ENCODE peak calls at places on chromosomes 13 and 19, in five cellular contexts. V, Z, N, I and Y are unnamed samples.
A peak's percentile ranks its signal among the peaks of the same experiment; 100 is the strongest.

GRCh38 chr13:80047406-80047805 is 293.5 kb downstream of the SPRY2 start:
- DNase-seq in N (no peak), I (no peak), Z (no peak), V (no peak), Y (no peak)

GRCh38 chr13:73778242-73778864 is 355.9 kb downstream of the KLF12 start:
- DNase-seq in I (no peak), N (no peak), V (no peak), Z (no peak), Y (no peak)

GRCh38 chr19:4802711-4803110 is 11.2 kb downstream of the FEM1A start:
- DNase-seq in N (no peak), Z (no peak), V (no peak), I (no peak), Y (no peak)

GRCh38 chr19:17753976-17754375 is 2.7 kb downstream of the FCHO1 start:
- DNase-seq in N (no peak), Z (no peak), I (no peak), V (no peak), Y (no peak)

GRCh38 chr19:40317338-40317737 is 30.9 kb downstream of the C19orf47 start:
- DNase-seq in N (no peak), I (no peak), V (no peak), Z (no peak), Y (no peak)

GRCh38 chr19:52115526-52116053 is 20.0 kb upstream of the ZNF841 start:
- DNase-seq in Z (no peak), V (no peak), N (no peak), I (no peak), Y (no peak)

GRCh38 chr13:97307882-97308624 is 85.9 kb downstream of the MBNL2 start:
- DNase-seq in V (no peak), Z (peak; percentile 33), N (no peak), I (peak; percentile 50), Y (peak; percentile 26)

GRCh38 chr13:95641291-95641811 is 3.2 kb downstream of the DZIP1 start:
- DNase-seq in V (peak; percentile 18), Z (no peak), I (no peak), N (no peak), Y (no peak)

GRCh38 chr19:41889896-41890295 is 6.9 kb downstream of the ARHGEF1 start:
- DNase-seq in I (no peak), N (no peak), Z (no peak), V (no peak), Y (no peak)

GRCh38 chr13:108859202-108860012 is 230.0 kb downstream of the MYO16 start:
- DNase-seq in Z (no peak), I (no peak), N (no peak), V (no peak), Y (no peak)

GRCh38 chr13:101415358-101416174 is 742 bp downstream of the NALCN start:
- DNase-seq in N (no peak), I (no peak), V (no peak), Z (no peak), Y (no peak)

GRCh38 chr19:42088471-42089190 is 12.7 kb downstream of the ZNF574 start:
- DNase-seq in I (no peak), N (no peak), V (no peak), Z (no peak), Y (peak; percentile 78)

GRCh38 chr19:46850228-46851203 is at the start of gene AP2S1:
- DNase-seq in V (peak; percentile 98), N (peak; percentile 94), I (peak; percentile 99), Z (peak; percentile 91), Y (peak; percentile 59)

GRCh38 chr19:19543101-19543500 is 5.0 kb downstream of the CILP2 start:
- DNase-seq in V (no peak), N (no peak), I (no peak), Z (no peak), Y (no peak)

GRCh38 chr13:113661506-113661905 is 3.5 kb upstream of the ATP4B start:
- DNase-seq in I (no peak), V (no peak), Z (no peak), N (no peak), Y (no peak)

GRCh38 chr19:793775-794174 is 3.5 kb upstream of the PTBP1 start:
- DNase-seq in I (no peak), V (no peak), N (no peak), Z (no peak), Y (no peak)

GRCh38 chr13:22110368-22110767 is 439.5 kb downstream of the FGF9 start:
- DNase-seq in V (no peak), N (no peak), I (no peak), Z (no peak), Y (no peak)

GRCh38 chr13:107568181-107568580 is 647.2 kb downstream of the LIG4 start:
- DNase-seq in Z (no peak), V (no peak), I (no peak), N (no peak), Y (no peak)

GRCh38 chr13:41458187-41458938 is 1.0 kb downstream of the RGCC start:
- DNase-seq in V (no peak), N (peak; percentile 53), Z (no peak), I (no peak), Y (no peak)

GRCh38 chr13:75399168-75399878 is 82.6 kb downstream of the TBC1D4 start:
- DNase-seq in I (no peak), V (no peak), Z (no peak), N (no peak), Y (no peak)

GRCh38 chr19:45558399-45558878 is 26.2 kb downstream of the OPA3 start:
- DNase-seq in Z (no peak), I (peak; percentile 81), V (no peak), N (peak; percentile 56), Y (no peak)

GRCh38 chr13:91647361-91647970 is 249.0 kb downstream of the GPC5 start:
- DNase-seq in V (no peak), I (no peak), Z (no peak), N (no peak), Y (peak; percentile 23)

GRCh38 chr13:113656831-113657671 is 947 bp downstream of the ATP4B start:
- DNase-seq in N (peak; percentile 25), V (no peak), Z (peak; percentile 4), I (no peak), Y (no peak)

GRCh38 chr13:59906413-59907027 is 257.2 kb downstream of the DIAPH3 start:
- DNase-seq in Z (no peak), V (no peak), N (no peak), I (no peak), Y (no peak)

GRCh38 chr13:82898625-82899024 is 983.6 kb downstream of the SLITRK1 start:
- DNase-seq in Z (no peak), I (no peak), N (no peak), V (no peak), Y (no peak)

GRCh38 chr13:82654851-82655517 is 1227.3 kb downstream of the SLITRK1 start:
- DNase-seq in N (no peak), I (no peak), Z (peak; percentile 74), V (peak; percentile 32), Y (peak; percentile 9)

DNA sequence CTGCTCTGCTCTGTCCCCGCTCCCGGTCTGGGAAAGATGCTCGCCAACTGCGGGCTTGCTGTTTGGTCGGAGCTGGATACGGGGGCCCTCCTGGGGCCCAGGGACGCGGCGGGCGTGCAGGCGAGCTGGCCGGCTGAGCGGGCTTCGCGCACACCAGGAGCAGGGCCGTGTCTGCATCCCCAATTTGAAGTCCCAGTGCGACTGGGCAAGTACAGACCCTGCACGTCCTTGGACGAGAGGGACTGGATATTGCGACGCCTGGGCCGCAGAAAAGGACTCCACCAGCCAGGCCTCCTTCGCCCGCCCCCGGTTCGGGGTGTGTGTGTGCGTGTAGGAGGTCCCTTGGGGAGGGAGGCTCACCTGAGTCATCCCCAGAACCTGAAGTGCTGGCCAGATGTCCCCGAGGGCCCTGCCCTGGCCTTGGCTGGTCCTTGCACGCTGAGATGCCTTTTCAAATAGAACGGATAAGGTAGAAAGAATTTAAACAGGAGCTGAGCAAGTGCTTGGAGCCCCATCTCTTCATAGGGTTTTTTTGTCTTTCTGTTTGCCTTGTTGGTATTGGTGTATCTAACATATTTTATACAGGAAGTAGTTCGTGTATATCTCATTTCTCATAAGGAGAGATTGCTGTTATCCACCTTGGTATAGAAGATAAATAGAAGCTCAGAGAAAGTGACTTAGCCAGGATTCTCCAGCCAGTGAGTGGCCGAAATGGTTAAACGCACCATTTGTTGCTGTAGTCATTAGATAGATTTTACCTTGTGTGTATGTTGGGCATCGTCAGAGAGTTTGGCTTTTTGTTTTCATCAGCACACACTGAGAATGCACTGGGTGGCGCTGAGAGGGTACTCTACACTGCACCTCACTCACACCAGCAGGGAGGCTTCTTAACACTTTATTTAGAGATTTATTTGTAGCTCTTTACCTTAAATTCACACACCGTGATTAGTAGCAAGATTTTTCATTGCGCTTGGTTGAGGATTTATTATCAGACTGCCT is 1.1 kb downstream of the NAXD start:
- DNase-seq in I (peak; percentile 33), V (peak; percentile 60), Z (no peak), N (peak; percentile 55), Y (peak; percentile 85)
- TF ChIP-seq POLR2A in I (no peak), V (no peak), Z (no peak), N (no peak), Y (no peak)

DNA sequence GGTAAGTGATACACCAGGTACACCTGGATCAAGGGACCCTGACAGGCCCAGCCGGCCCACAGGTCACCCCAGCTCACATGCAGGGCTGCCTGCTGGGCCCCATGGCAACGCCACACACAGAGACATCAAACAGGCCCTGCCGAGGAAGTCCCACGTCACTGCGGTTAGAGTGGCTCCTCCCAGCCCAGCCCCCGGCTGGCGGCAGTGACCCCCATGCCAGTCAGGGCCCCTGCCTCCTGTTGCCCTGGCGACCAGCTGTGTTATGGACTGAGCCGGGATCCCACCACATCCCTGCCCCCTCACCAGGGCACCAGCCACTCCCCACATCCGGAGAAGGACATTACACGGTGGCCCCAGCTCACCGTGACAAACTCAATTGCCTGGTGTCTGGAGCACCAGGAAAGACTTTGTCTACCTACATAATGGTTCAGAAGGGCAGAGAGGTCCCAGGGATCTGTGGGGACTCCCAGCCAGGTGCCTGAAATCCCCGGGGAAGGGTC is 30.4 kb upstream of the NANOS3 start:
- DNase-seq in I (peak; percentile 78), V (peak; percentile 79), Z (peak; percentile 60), N (peak; percentile 88), Y (peak; percentile 94)
- TF ChIP-seq POLR2A in I (peak; percentile 18), V (no peak), Z (no peak), N (no peak), Y (peak; percentile 17)

GRCh38 chr19:13102666-13103584 is at the start of gene LYL1:
- DNase-seq in I (no peak), Z (no peak), V (peak; percentile 75), N (peak; percentile 86), Y (no peak)
- TF ChIP-seq POLR2A in I (no peak), Z (no peak), V (no peak), N (no peak), Y (no peak)

GRCh38 chr19:29644179-29644578 is 21.1 kb upstream of the PLEKHF1 start:
- DNase-seq in I (no peak), N (no peak), V (no peak), Z (no peak), Y (no peak)

GRCh38 chr19:29645911-29646310 is 19.4 kb upstream of the PLEKHF1 start:
- DNase-seq in N (peak; percentile 77), I (no peak), V (peak; percentile 43), Z (no peak), Y (no peak)

GRCh38 chr19:29641597-29641996 is 23.7 kb upstream of the PLEKHF1 start:
- DNase-seq in Z (no peak), N (no peak), V (no peak), I (no peak), Y (no peak)

GRCh38 chr19:29643361-29643935 is 21.8 kb upstream of the PLEKHF1 start:
- DNase-seq in Z (no peak), V (no peak), N (no peak), I (no peak), Y (no peak)

GRCh38 chr19:29645491-29645867 is 19.8 kb upstream of the PLEKHF1 start:
- DNase-seq in I (no peak), V (no peak), Z (no peak), N (no peak), Y (no peak)
- TF ChIP-seq POLR2A in I (no peak), V (no peak), Z (no peak), N (no peak), Y (no peak)

GRCh38 chr19:8387688-8388611 is 2.2 kb upstream of the RAB11B start:
- DNase-seq in Z (no peak), N (no peak), V (no peak), I (peak; percentile 44), Y (no peak)
- TF ChIP-seq POLR2A in Z (no peak), N (no peak), V (no peak), I (no peak), Y (no peak)